ENCODE peak calls at places on chromosomes 13 and 19, in ten cellular contexts. One of them, this sample, is unnamed.

GRCh38 chr19:14974488-14974887 is 5.2 kb downstream of the SLC1A6 start:
- DNase-seq in ACHN: no peak
- DNase-seq in kidney: no peak
- DNase-seq in left cardiac atrium: no peak
- DNase-seq in CD8-positive, alpha-beta T cell: no peak
- DNase-seq in stimulated activated CD4-positive, alpha-beta T cell treated with anti-CD3 and anti-CD28 coated beads, Interleukin-12 subunit alpha, Interleukin-12 subunit beta, amount 100 ng/mL, for 4 hours: no peak
- DNase-seq in psoas muscle: no peak
- DNase-seq in activated CD4-positive, alpha-beta T cell treated with anti-CD3 and anti-CD28 coated beads, Interleukin-2, amount 10 ng/mL, durations not matched to agents 7 days and 5 days: no peak
- DNase-seq in transverse colon: no peak
- DNase-seq in AG09319: no peak
- DNase-seq in this sample: no peak

GRCh38 chr13:95643814-95644598 is 500 bp downstream of the DZIP1 start:
- DNase-seq in left cardiac atrium: peak; percentile 32
- DNase-seq in ACHN: no peak
- DNase-seq in kidney: peak; percentile 76
- DNase-seq in AG09319: no peak
- DNase-seq in activated CD4-positive, alpha-beta T cell treated with anti-CD3 and anti-CD28 coated beads, Interleukin-2, amount 10 ng/mL, durations not matched to agents 7 days and 5 days: no peak
- DNase-seq in CD8-positive, alpha-beta T cell: no peak
- DNase-seq in psoas muscle: peak; percentile 33
- DNase-seq in transverse colon: no peak
- DNase-seq in stimulated activated CD4-positive, alpha-beta T cell treated with anti-CD3 and anti-CD28 coated beads, Interleukin-12 subunit alpha, Interleukin-12 subunit beta, amount 100 ng/mL, for 4 hours: no peak
- DNase-seq in this sample: no peak

GRCh38 chr19:45262570-45262969 is 11.5 kb downstream of the MARK4 start:
- DNase-seq in stimulated activated CD4-positive, alpha-beta T cell treated with anti-CD3 and anti-CD28 coated beads, Interleukin-12 subunit alpha, Interleukin-12 subunit beta, amount 100 ng/mL, for 4 hours: no peak
- DNase-seq in CD8-positive, alpha-beta T cell: no peak
- DNase-seq in activated CD4-positive, alpha-beta T cell treated with anti-CD3 and anti-CD28 coated beads, Interleukin-2, amount 10 ng/mL, durations not matched to agents 7 days and 5 days: no peak
- DNase-seq in transverse colon: no peak
- DNase-seq in ACHN: no peak
- DNase-seq in kidney: no peak
- DNase-seq in left cardiac atrium: no peak
- DNase-seq in AG09319: no peak
- DNase-seq in psoas muscle: no peak
- DNase-seq in this sample: no peak

GRCh38 chr13:110116072-110116487 is 190.9 kb downstream of the COL4A1 start:
- DNase-seq in AG09319: no peak
- DNase-seq in kidney: no peak
- DNase-seq in activated CD4-positive, alpha-beta T cell treated with anti-CD3 and anti-CD28 coated beads, Interleukin-2, amount 10 ng/mL, durations not matched to agents 7 days and 5 days: peak; percentile 39
- DNase-seq in ACHN: no peak
- DNase-seq in psoas muscle: peak; percentile 70
- DNase-seq in left cardiac atrium: peak; percentile 74
- DNase-seq in stimulated activated CD4-positive, alpha-beta T cell treated with anti-CD3 and anti-CD28 coated beads, Interleukin-12 subunit alpha, Interleukin-12 subunit beta, amount 100 ng/mL, for 4 hours: peak; percentile 45
- DNase-seq in transverse colon: peak; percentile 63
- DNase-seq in CD8-positive, alpha-beta T cell: no peak
- DNase-seq in this sample: peak; percentile 17

GRCh38 chr19:14758816-14759215 is 19.5 kb downstream of the ADGRE2 start:
- DNase-seq in psoas muscle: no peak
- DNase-seq in stimulated activated CD4-positive, alpha-beta T cell treated with anti-CD3 and anti-CD28 coated beads, Interleukin-12 subunit alpha, Interleukin-12 subunit beta, amount 100 ng/mL, for 4 hours: no peak
- DNase-seq in left cardiac atrium: no peak
- DNase-seq in CD8-positive, alpha-beta T cell: no peak
- DNase-seq in AG09319: no peak
- DNase-seq in kidney: peak; percentile 17
- DNase-seq in activated CD4-positive, alpha-beta T cell treated with anti-CD3 and anti-CD28 coated beads, Interleukin-2, amount 10 ng/mL, durations not matched to agents 7 days and 5 days: no peak
- DNase-seq in ACHN: no peak
- DNase-seq in transverse colon: no peak
- DNase-seq in this sample: no peak

GRCh38 chr13:73059460-73060250 is 850 bp downstream of the KLF5 start:
- DNase-seq in stimulated activated CD4-positive, alpha-beta T cell treated with anti-CD3 and anti-CD28 coated beads, Interleukin-12 subunit alpha, Interleukin-12 subunit beta, amount 100 ng/mL, for 4 hours: peak; percentile 38
- DNase-seq in left cardiac atrium: peak; percentile 40
- DNase-seq in ACHN: peak; percentile 46
- DNase-seq in AG09319: no peak
- DNase-seq in kidney: peak; percentile 93
- DNase-seq in psoas muscle: peak; percentile 58
- DNase-seq in activated CD4-positive, alpha-beta T cell treated with anti-CD3 and anti-CD28 coated beads, Interleukin-2, amount 10 ng/mL, durations not matched to agents 7 days and 5 days: peak; percentile 49
- DNase-seq in CD8-positive, alpha-beta T cell: peak; percentile 1
- DNase-seq in transverse colon: no peak
- DNase-seq in this sample: peak; percentile 23

GRCh38 chr19:58021541-58022282 is 12.1 kb upstream of the ZSCAN1 start:
- DNase-seq in activated CD4-positive, alpha-beta T cell treated with anti-CD3 and anti-CD28 coated beads, Interleukin-2, amount 10 ng/mL, durations not matched to agents 7 days and 5 days: peak; percentile 37
- DNase-seq in psoas muscle: no peak
- DNase-seq in CD8-positive, alpha-beta T cell: no peak
- DNase-seq in kidney: no peak
- DNase-seq in ACHN: peak; percentile 2
- DNase-seq in transverse colon: peak; percentile 27
- DNase-seq in AG09319: no peak
- DNase-seq in stimulated activated CD4-positive, alpha-beta T cell treated with anti-CD3 and anti-CD28 coated beads, Interleukin-12 subunit alpha, Interleukin-12 subunit beta, amount 100 ng/mL, for 4 hours: no peak
- DNase-seq in left cardiac atrium: peak; percentile 62
- DNase-seq in this sample: peak; percentile 15

GRCh38 chr19:608155-609000 is 18.7 kb downstream of the HCN2 start:
- DNase-seq in CD8-positive, alpha-beta T cell: no peak
- DNase-seq in left cardiac atrium: no peak
- DNase-seq in stimulated activated CD4-positive, alpha-beta T cell treated with anti-CD3 and anti-CD28 coated beads, Interleukin-12 subunit alpha, Interleukin-12 subunit beta, amount 100 ng/mL, for 4 hours: no peak
- DNase-seq in transverse colon: no peak
- DNase-seq in kidney: no peak
- DNase-seq in AG09319: no peak
- DNase-seq in psoas muscle: no peak
- DNase-seq in activated CD4-positive, alpha-beta T cell treated with anti-CD3 and anti-CD28 coated beads, Interleukin-2, amount 10 ng/mL, durations not matched to agents 7 days and 5 days: no peak
- DNase-seq in ACHN: no peak
- DNase-seq in this sample: no peak

GRCh38 chr13:66087149-66087780 is 1142.9 kb downstream of the PCDH9 start:
- DNase-seq in ACHN: peak; percentile 33
- DNase-seq in CD8-positive, alpha-beta T cell: no peak
- DNase-seq in AG09319: no peak
- DNase-seq in left cardiac atrium: no peak
- DNase-seq in kidney: no peak
- DNase-seq in transverse colon: no peak
- DNase-seq in psoas muscle: no peak
- DNase-seq in activated CD4-positive, alpha-beta T cell treated with anti-CD3 and anti-CD28 coated beads, Interleukin-2, amount 10 ng/mL, durations not matched to agents 7 days and 5 days: no peak
- DNase-seq in stimulated activated CD4-positive, alpha-beta T cell treated with anti-CD3 and anti-CD28 coated beads, Interleukin-12 subunit alpha, Interleukin-12 subunit beta, amount 100 ng/mL, for 4 hours: no peak
- DNase-seq in this sample: no peak

GRCh38 chr19:37635076-37636056 is 19.9 kb downstream of the ZFP30 start:
- DNase-seq in kidney: no peak
- DNase-seq in left cardiac atrium: no peak
- DNase-seq in CD8-positive, alpha-beta T cell: no peak
- DNase-seq in stimulated activated CD4-positive, alpha-beta T cell treated with anti-CD3 and anti-CD28 coated beads, Interleukin-12 subunit alpha, Interleukin-12 subunit beta, amount 100 ng/mL, for 4 hours: no peak
- DNase-seq in activated CD4-positive, alpha-beta T cell treated with anti-CD3 and anti-CD28 coated beads, Interleukin-2, amount 10 ng/mL, durations not matched to agents 7 days and 5 days: no peak
- DNase-seq in AG09319: no peak
- DNase-seq in psoas muscle: no peak
- DNase-seq in ACHN: no peak
- DNase-seq in transverse colon: no peak
- DNase-seq in this sample: no peak

GRCh38 chr13:75585153-75585552 is 35.6 kb downstream of the UCHL3 start:
- DNase-seq in left cardiac atrium: no peak
- DNase-seq in stimulated activated CD4-positive, alpha-beta T cell treated with anti-CD3 and anti-CD28 coated beads, Interleukin-12 subunit alpha, Interleukin-12 subunit beta, amount 100 ng/mL, for 4 hours: no peak
- DNase-seq in transverse colon: no peak
- DNase-seq in CD8-positive, alpha-beta T cell: no peak
- DNase-seq in AG09319: no peak
- DNase-seq in kidney: no peak
- DNase-seq in activated CD4-positive, alpha-beta T cell treated with anti-CD3 and anti-CD28 coated beads, Interleukin-2, amount 10 ng/mL, durations not matched to agents 7 days and 5 days: no peak
- DNase-seq in ACHN: no peak
- DNase-seq in psoas muscle: no peak
- DNase-seq in this sample: no peak

GRCh38 chr13:98842074-98842473 is 89.6 kb upstream of the SLC15A1 start:
- DNase-seq in ACHN: no peak
- DNase-seq in CD8-positive, alpha-beta T cell: no peak
- DNase-seq in kidney: no peak
- DNase-seq in AG09319: no peak
- DNase-seq in left cardiac atrium: no peak
- DNase-seq in transverse colon: no peak
- DNase-seq in activated CD4-positive, alpha-beta T cell treated with anti-CD3 and anti-CD28 coated beads, Interleukin-2, amount 10 ng/mL, durations not matched to agents 7 days and 5 days: no peak
- DNase-seq in stimulated activated CD4-positive, alpha-beta T cell treated with anti-CD3 and anti-CD28 coated beads, Interleukin-12 subunit alpha, Interleukin-12 subunit beta, amount 100 ng/mL, for 4 hours: no peak
- DNase-seq in psoas muscle: no peak
- DNase-seq in this sample: no peak

GRCh38 chr19:3459965-3460582 is 20.3 kb downstream of the SMIM24 start:
- DNase-seq in CD8-positive, alpha-beta T cell: no peak
- DNase-seq in ACHN: no peak
- DNase-seq in stimulated activated CD4-positive, alpha-beta T cell treated with anti-CD3 and anti-CD28 coated beads, Interleukin-12 subunit alpha, Interleukin-12 subunit beta, amount 100 ng/mL, for 4 hours: no peak
- DNase-seq in AG09319: no peak
- DNase-seq in activated CD4-positive, alpha-beta T cell treated with anti-CD3 and anti-CD28 coated beads, Interleukin-2, amount 10 ng/mL, durations not matched to agents 7 days and 5 days: no peak
- DNase-seq in transverse colon: no peak
- DNase-seq in kidney: no peak
- DNase-seq in psoas muscle: no peak
- DNase-seq in left cardiac atrium: no peak
- DNase-seq in this sample: no peak

GRCh38 chr13:106143930-106144709 is 391.3 kb downstream of the EFNB2 start:
- DNase-seq in transverse colon: no peak
- DNase-seq in AG09319: no peak
- DNase-seq in CD8-positive, alpha-beta T cell: no peak
- DNase-seq in activated CD4-positive, alpha-beta T cell treated with anti-CD3 and anti-CD28 coated beads, Interleukin-2, amount 10 ng/mL, durations not matched to agents 7 days and 5 days: no peak
- DNase-seq in ACHN: no peak
- DNase-seq in kidney: no peak
- DNase-seq in left cardiac atrium: no peak
- DNase-seq in psoas muscle: no peak
- DNase-seq in stimulated activated CD4-positive, alpha-beta T cell treated with anti-CD3 and anti-CD28 coated beads, Interleukin-12 subunit alpha, Interleukin-12 subunit beta, amount 100 ng/mL, for 4 hours: no peak
- DNase-seq in this sample: no peak

GRCh38 chr13:31072041-31072440 is 89.7 kb downstream of the HSPH1 start:
- DNase-seq in ACHN: no peak
- DNase-seq in transverse colon: no peak
- DNase-seq in left cardiac atrium: no peak
- DNase-seq in activated CD4-positive, alpha-beta T cell treated with anti-CD3 and anti-CD28 coated beads, Interleukin-2, amount 10 ng/mL, durations not matched to agents 7 days and 5 days: no peak
- DNase-seq in stimulated activated CD4-positive, alpha-beta T cell treated with anti-CD3 and anti-CD28 coated beads, Interleukin-12 subunit alpha, Interleukin-12 subunit beta, amount 100 ng/mL, for 4 hours: no peak
- DNase-seq in CD8-positive, alpha-beta T cell: no peak
- DNase-seq in kidney: no peak
- DNase-seq in AG09319: no peak
- DNase-seq in psoas muscle: no peak
- DNase-seq in this sample: no peak

GRCh38 chr19:5952193-5953033 is 25.5 kb downstream of the RANBP3 start:
- DNase-seq in AG09319: no peak
- DNase-seq in left cardiac atrium: no peak
- DNase-seq in psoas muscle: no peak
- DNase-seq in stimulated activated CD4-positive, alpha-beta T cell treated with anti-CD3 and anti-CD28 coated beads, Interleukin-12 subunit alpha, Interleukin-12 subunit beta, amount 100 ng/mL, for 4 hours: no peak
- DNase-seq in CD8-positive, alpha-beta T cell: no peak
- DNase-seq in transverse colon: no peak
- DNase-seq in ACHN: no peak
- DNase-seq in kidney: peak; percentile 49
- DNase-seq in activated CD4-positive, alpha-beta T cell treated with anti-CD3 and anti-CD28 coated beads, Interleukin-2, amount 10 ng/mL, durations not matched to agents 7 days and 5 days: no peak
- DNase-seq in this sample: no peak

GRCh38 chr13:111292710-111293485 is 27.5 kb upstream of the TEX29 start:
- DNase-seq in left cardiac atrium: no peak
- DNase-seq in CD8-positive, alpha-beta T cell: no peak
- DNase-seq in kidney: no peak
- DNase-seq in AG09319: no peak
- DNase-seq in activated CD4-positive, alpha-beta T cell treated with anti-CD3 and anti-CD28 coated beads, Interleukin-2, amount 10 ng/mL, durations not matched to agents 7 days and 5 days: no peak
- DNase-seq in ACHN: no peak
- DNase-seq in psoas muscle: no peak
- DNase-seq in stimulated activated CD4-positive, alpha-beta T cell treated with anti-CD3 and anti-CD28 coated beads, Interleukin-12 subunit alpha, Interleukin-12 subunit beta, amount 100 ng/mL, for 4 hours: no peak
- DNase-seq in transverse colon: no peak
- DNase-seq in this sample: no peak

GRCh38 chr13:45500492-45501174 is 35.9 kb downstream of the COG3 start:
- DNase-seq in CD8-positive, alpha-beta T cell: no peak
- DNase-seq in AG09319: peak; percentile 52
- DNase-seq in activated CD4-positive, alpha-beta T cell treated with anti-CD3 and anti-CD28 coated beads, Interleukin-2, amount 10 ng/mL, durations not matched to agents 7 days and 5 days: no peak
- DNase-seq in ACHN: peak; percentile 33
- DNase-seq in stimulated activated CD4-positive, alpha-beta T cell treated with anti-CD3 and anti-CD28 coated beads, Interleukin-12 subunit alpha, Interleukin-12 subunit beta, amount 100 ng/mL, for 4 hours: no peak
- DNase-seq in kidney: no peak
- DNase-seq in left cardiac atrium: no peak
- DNase-seq in psoas muscle: no peak
- DNase-seq in transverse colon: no peak
- DNase-seq in this sample: no peak

GRCh38 chr13:72570019-72570418 is 157.4 kb downstream of the MZT1 start:
- DNase-seq in CD8-positive, alpha-beta T cell: no peak
- DNase-seq in psoas muscle: no peak
- DNase-seq in AG09319: no peak
- DNase-seq in transverse colon: no peak
- DNase-seq in stimulated activated CD4-positive, alpha-beta T cell treated with anti-CD3 and anti-CD28 coated beads, Interleukin-12 subunit alpha, Interleukin-12 subunit beta, amount 100 ng/mL, for 4 hours: no peak
- DNase-seq in ACHN: no peak
- DNase-seq in activated CD4-positive, alpha-beta T cell treated with anti-CD3 and anti-CD28 coated beads, Interleukin-2, amount 10 ng/mL, durations not matched to agents 7 days and 5 days: no peak
- DNase-seq in left cardiac atrium: no peak
- DNase-seq in kidney: no peak
- DNase-seq in this sample: no peak

GRCh38 chr19:46946611-46947238 is 72.9 kb upstream of the NPAS1 start:
- DNase-seq in activated CD4-positive, alpha-beta T cell treated with anti-CD3 and anti-CD28 coated beads, Interleukin-2, amount 10 ng/mL, durations not matched to agents 7 days and 5 days: no peak
- DNase-seq in CD8-positive, alpha-beta T cell: no peak
- DNase-seq in AG09319: no peak
- DNase-seq in psoas muscle: no peak
- DNase-seq in transverse colon: no peak
- DNase-seq in stimulated activated CD4-positive, alpha-beta T cell treated with anti-CD3 and anti-CD28 coated beads, Interleukin-12 subunit alpha, Interleukin-12 subunit beta, amount 100 ng/mL, for 4 hours: no peak
- DNase-seq in kidney: no peak
- DNase-seq in left cardiac atrium: no peak
- DNase-seq in ACHN: no peak
- DNase-seq in this sample: no peak

GRCh38 chr19:18871543-18871942 is 24.4 kb downstream of the CERS1 start:
- DNase-seq in ACHN: no peak
- DNase-seq in CD8-positive, alpha-beta T cell: no peak
- DNase-seq in stimulated activated CD4-positive, alpha-beta T cell treated with anti-CD3 and anti-CD28 coated beads, Interleukin-12 subunit alpha, Interleukin-12 subunit beta, amount 100 ng/mL, for 4 hours: no peak
- DNase-seq in AG09319: no peak
- DNase-seq in left cardiac atrium: no peak
- DNase-seq in psoas muscle: no peak
- DNase-seq in transverse colon: no peak
- DNase-seq in activated CD4-positive, alpha-beta T cell treated with anti-CD3 and anti-CD28 coated beads, Interleukin-2, amount 10 ng/mL, durations not matched to agents 7 days and 5 days: no peak
- DNase-seq in kidney: no peak
- DNase-seq in this sample: no peak

GRCh38 chr13:113938716-113939115 is 35.2 kb downstream of the C13orf46 start:
- DNase-seq in transverse colon: no peak
- DNase-seq in stimulated activated CD4-positive, alpha-beta T cell treated with anti-CD3 and anti-CD28 coated beads, Interleukin-12 subunit alpha, Interleukin-12 subunit beta, amount 100 ng/mL, for 4 hours: no peak
- DNase-seq in activated CD4-positive, alpha-beta T cell treated with anti-CD3 and anti-CD28 coated beads, Interleukin-2, amount 10 ng/mL, durations not matched to agents 7 days and 5 days: no peak
- DNase-seq in psoas muscle: no peak
- DNase-seq in CD8-positive, alpha-beta T cell: no peak
- DNase-seq in left cardiac atrium: no peak
- DNase-seq in ACHN: no peak
- DNase-seq in kidney: peak; percentile 56
- DNase-seq in AG09319: no peak
- DNase-seq in this sample: no peak

GRCh38 chr19:719081-719512 is 10.4 kb downstream of the PALM start:
- DNase-seq in CD8-positive, alpha-beta T cell: no peak
- DNase-seq in stimulated activated CD4-positive, alpha-beta T cell treated with anti-CD3 and anti-CD28 coated beads, Interleukin-12 subunit alpha, Interleukin-12 subunit beta, amount 100 ng/mL, for 4 hours: no peak
- DNase-seq in kidney: peak; percentile 91
- DNase-seq in activated CD4-positive, alpha-beta T cell treated with anti-CD3 and anti-CD28 coated beads, Interleukin-2, amount 10 ng/mL, durations not matched to agents 7 days and 5 days: no peak
- DNase-seq in left cardiac atrium: peak; percentile 83
- DNase-seq in transverse colon: no peak
- DNase-seq in psoas muscle: peak; percentile 85
- DNase-seq in AG09319: peak; percentile 7
- DNase-seq in ACHN: no peak
- DNase-seq in this sample: no peak

GRCh38 chr19:39318690-39319089 is 2.0 kb downstream of the LRFN1 start:
- DNase-seq in AG09319: no peak
- DNase-seq in CD8-positive, alpha-beta T cell: no peak
- DNase-seq in stimulated activated CD4-positive, alpha-beta T cell treated with anti-CD3 and anti-CD28 coated beads, Interleukin-12 subunit alpha, Interleukin-12 subunit beta, amount 100 ng/mL, for 4 hours: no peak
- DNase-seq in left cardiac atrium: no peak
- DNase-seq in activated CD4-positive, alpha-beta T cell treated with anti-CD3 and anti-CD28 coated beads, Interleukin-2, amount 10 ng/mL, durations not matched to agents 7 days and 5 days: no peak
- DNase-seq in kidney: no peak
- DNase-seq in transverse colon: no peak
- DNase-seq in psoas muscle: no peak
- DNase-seq in ACHN: no peak
- DNase-seq in this sample: no peak

GRCh38 chr13:70814684-70815083 is 706.4 kb upstream of the KLHL1 start:
- DNase-seq in transverse colon: no peak
- DNase-seq in left cardiac atrium: no peak
- DNase-seq in activated CD4-positive, alpha-beta T cell treated with anti-CD3 and anti-CD28 coated beads, Interleukin-2, amount 10 ng/mL, durations not matched to agents 7 days and 5 days: no peak
- DNase-seq in stimulated activated CD4-positive, alpha-beta T cell treated with anti-CD3 and anti-CD28 coated beads, Interleukin-12 subunit alpha, Interleukin-12 subunit beta, amount 100 ng/mL, for 4 hours: no peak
- DNase-seq in CD8-positive, alpha-beta T cell: no peak
- DNase-seq in ACHN: no peak
- DNase-seq in AG09319: no peak
- DNase-seq in kidney: no peak
- DNase-seq in psoas muscle: no peak
- DNase-seq in this sample: no peak

GRCh38 chr13:62320129-62320724 is 904.6 kb upstream of the PCDH20 start:
- DNase-seq in kidney: no peak
- DNase-seq in transverse colon: no peak
- DNase-seq in activated CD4-positive, alpha-beta T cell treated with anti-CD3 and anti-CD28 coated beads, Interleukin-2, amount 10 ng/mL, durations not matched to agents 7 days and 5 days: no peak
- DNase-seq in AG09319: no peak
- DNase-seq in left cardiac atrium: no peak
- DNase-seq in psoas muscle: no peak
- DNase-seq in stimulated activated CD4-positive, alpha-beta T cell treated with anti-CD3 and anti-CD28 coated beads, Interleukin-12 subunit alpha, Interleukin-12 subunit beta, amount 100 ng/mL, for 4 hours: no peak
- DNase-seq in ACHN: peak; percentile 61
- DNase-seq in CD8-positive, alpha-beta T cell: no peak
- DNase-seq in this sample: no peak

GRCh38 chr13:69595181-69595580 is 512.4 kb upstream of the ATXN8OS start:
- DNase-seq in AG09319: no peak
- DNase-seq in stimulated activated CD4-positive, alpha-beta T cell treated with anti-CD3 and anti-CD28 coated beads, Interleukin-12 subunit alpha, Interleukin-12 subunit beta, amount 100 ng/mL, for 4 hours: no peak
- DNase-seq in ACHN: peak; percentile 45
- DNase-seq in CD8-positive, alpha-beta T cell: no peak
- DNase-seq in transverse colon: no peak
- DNase-seq in left cardiac atrium: no peak
- DNase-seq in kidney: no peak
- DNase-seq in activated CD4-positive, alpha-beta T cell treated with anti-CD3 and anti-CD28 coated beads, Interleukin-2, amount 10 ng/mL, durations not matched to agents 7 days and 5 days: no peak
- DNase-seq in psoas muscle: no peak
- DNase-seq in this sample: no peak

GRCh38 chr13:100394005-100394695 is 194.4 kb downstream of the GGACT start:
- DNase-seq in CD8-positive, alpha-beta T cell: no peak
- DNase-seq in AG09319: peak; percentile 56
- DNase-seq in activated CD4-positive, alpha-beta T cell treated with anti-CD3 and anti-CD28 coated beads, Interleukin-2, amount 10 ng/mL, durations not matched to agents 7 days and 5 days: peak; percentile 10
- DNase-seq in transverse colon: no peak
- DNase-seq in stimulated activated CD4-positive, alpha-beta T cell treated with anti-CD3 and anti-CD28 coated beads, Interleukin-12 subunit alpha, Interleukin-12 subunit beta, amount 100 ng/mL, for 4 hours: no peak
- DNase-seq in ACHN: no peak
- DNase-seq in left cardiac atrium: no peak
- DNase-seq in psoas muscle: no peak
- DNase-seq in kidney: no peak
- DNase-seq in this sample: no peak